ENCODE peak calls at places on chromosomes 1 and 21, in four cellular contexts. One of them, this sample, is unnamed.

GRCh38 chr21:41641821-41642368 is 125.0 kb downstream of the RIPK4 start:
- DNase-seq in Caco-2: no peak
- DNase-seq in brain microvascular endothelial cell: peak; percentile 89
- DNase-seq in activated CD4-positive, alpha-beta T cell treated with anti-CD3 and anti-CD28 coated beads, Interleukin-2, amount 10 ng/mL, durations not matched to agents 7 days and 5 days: no peak
- DNase-seq in this sample: no peak

GRCh38 chr1:218496561-218496960 is 151.4 kb downstream of the TGFB2 start:
- DNase-seq in Caco-2: peak; percentile 57
- DNase-seq in brain microvascular endothelial cell: peak; percentile 100
- DNase-seq in activated CD4-positive, alpha-beta T cell treated with anti-CD3 and anti-CD28 coated beads, Interleukin-2, amount 10 ng/mL, durations not matched to agents 7 days and 5 days: no peak
- DNase-seq in this sample: no peak

GRCh38 chr1:35192056-35192852 is 691 bp downstream of the SFPQ start:
- DNase-seq in Caco-2: peak; percentile 72
- DNase-seq in brain microvascular endothelial cell: peak; percentile 49
- DNase-seq in activated CD4-positive, alpha-beta T cell treated with anti-CD3 and anti-CD28 coated beads, Interleukin-2, amount 10 ng/mL, durations not matched to agents 7 days and 5 days: peak; percentile 88
- DNase-seq in this sample: peak; percentile 87

GRCh38 chr21:41894922-41895557 is 15.9 kb upstream of the PRDM15 start:
- DNase-seq in Caco-2: no peak
- DNase-seq in brain microvascular endothelial cell: peak; percentile 93
- DNase-seq in activated CD4-positive, alpha-beta T cell treated with anti-CD3 and anti-CD28 coated beads, Interleukin-2, amount 10 ng/mL, durations not matched to agents 7 days and 5 days: no peak
- DNase-seq in this sample: no peak

GRCh38 chr1:189131576-189131975 is 1346.1 kb downstream of the BRINP3 start:
- DNase-seq in Caco-2: no peak
- DNase-seq in brain microvascular endothelial cell: no peak
- DNase-seq in activated CD4-positive, alpha-beta T cell treated with anti-CD3 and anti-CD28 coated beads, Interleukin-2, amount 10 ng/mL, durations not matched to agents 7 days and 5 days: no peak
- DNase-seq in this sample: no peak

GRCh38 chr1:179105393-179105792 is 23.5 kb downstream of the TOR3A start:
- DNase-seq in Caco-2: no peak
- DNase-seq in brain microvascular endothelial cell: no peak
- DNase-seq in activated CD4-positive, alpha-beta T cell treated with anti-CD3 and anti-CD28 coated beads, Interleukin-2, amount 10 ng/mL, durations not matched to agents 7 days and 5 days: no peak
- DNase-seq in this sample: no peak

GRCh38 chr1:70966018-70966638 is 81.5 kb downstream of the PTGER3 start:
- DNase-seq in Caco-2: no peak
- DNase-seq in brain microvascular endothelial cell: no peak
- DNase-seq in activated CD4-positive, alpha-beta T cell treated with anti-CD3 and anti-CD28 coated beads, Interleukin-2, amount 10 ng/mL, durations not matched to agents 7 days and 5 days: no peak
- DNase-seq in this sample: no peak

GRCh38 chr1:27416387-27417111 is 24.1 kb downstream of the GPR3 start:
- DNase-seq in Caco-2: peak; percentile 51
- DNase-seq in brain microvascular endothelial cell: peak; percentile 62
- DNase-seq in activated CD4-positive, alpha-beta T cell treated with anti-CD3 and anti-CD28 coated beads, Interleukin-2, amount 10 ng/mL, durations not matched to agents 7 days and 5 days: peak; percentile 72
- DNase-seq in this sample: peak; percentile 45

GRCh38 chr1:194279975-194280374 is 1093.6 kb upstream of the B3GALT2 start:
- DNase-seq in Caco-2: no peak
- DNase-seq in brain microvascular endothelial cell: no peak
- DNase-seq in activated CD4-positive, alpha-beta T cell treated with anti-CD3 and anti-CD28 coated beads, Interleukin-2, amount 10 ng/mL, durations not matched to agents 7 days and 5 days: no peak
- DNase-seq in this sample: no peak

GRCh38 chr1:201508809-201509208 is 1.9 kb upstream of the CSRP1 start:
- DNase-seq in Caco-2: no peak
- DNase-seq in brain microvascular endothelial cell: no peak
- DNase-seq in activated CD4-positive, alpha-beta T cell treated with anti-CD3 and anti-CD28 coated beads, Interleukin-2, amount 10 ng/mL, durations not matched to agents 7 days and 5 days: no peak
- DNase-seq in this sample: no peak

GRCh38 chr1:160139840-160140239 is 11.6 kb upstream of the ATP1A4 start:
- DNase-seq in Caco-2: no peak
- DNase-seq in brain microvascular endothelial cell: no peak
- DNase-seq in activated CD4-positive, alpha-beta T cell treated with anti-CD3 and anti-CD28 coated beads, Interleukin-2, amount 10 ng/mL, durations not matched to agents 7 days and 5 days: no peak
- DNase-seq in this sample: no peak

This sample was measured in effector memory CD8-positive, alpha-beta T cell.